ENCODE peak calls at places on chromosomes 12 and 14, in eight cellular contexts. D, C, L, O, E, H, G and Z are unnamed samples.

GRCh38 chr12:106106892-106107291 is 31.9 kb downstream of the NUAK1 start:
- DNase-seq in G (no peak), C (no peak), H (no peak), L (no peak), D (no peak), O (no peak), E (no peak), Z (no peak)

GRCh38 chr14:72962829-72963312 is 36.6 kb downstream of the DCAF4 start:
- DNase-seq in O (peak; percentile 48), L (no peak), G (no peak), C (no peak), E (no peak), H (no peak), D (no peak), Z (peak; percentile 92)

GRCh38 chr12:116525418-116526001 is 33.7 kb upstream of the MAP1LC3B2 start:
- DNase-seq in O (no peak), C (peak; percentile 83), G (peak; percentile 80), E (peak; percentile 86), D (no peak), H (no peak), L (peak; percentile 92), Z (peak; percentile 80)

GRCh38 chr12:94650143-94651056 is at the start of gene TMCC3:
- DNase-seq in L (peak; percentile 67), D (no peak), G (peak; percentile 63), H (peak; percentile 93), O (no peak), E (no peak), C (peak; percentile 65), Z (no peak)

GRCh38 chr12:3882896-3883564 is 9.8 kb upstream of the PARP11 start:
- DNase-seq in O (peak; percentile 29), G (no peak), E (no peak), D (no peak), H (no peak), L (no peak), C (no peak), Z (peak; percentile 4)

GRCh38 chr12:67096533-67097318 is 172.4 kb upstream of the CAND1 start:
- DNase-seq in L (no peak), D (no peak), O (no peak), G (no peak), C (no peak), E (no peak), H (no peak), Z (no peak)

GRCh38 chr12:121110211-121110940 is 22.3 kb upstream of the P2RX7 start:
- DNase-seq in O (peak; percentile 60), E (peak; percentile 28), L (peak; percentile 74), C (no peak), G (peak; percentile 72), H (no peak), D (peak; percentile 78), Z (peak; percentile 56)

GRCh38 chr14:95341115-95341514 is 21.4 kb upstream of the CLMN start:
- DNase-seq in D (no peak), L (no peak), E (no peak), G (no peak), H (no peak), C (no peak), O (no peak), Z (no peak)

GRCh38 chr14:26719514-26719913 is 121.7 kb upstream of the NOVA1 start:
- DNase-seq in E (no peak), H (no peak), G (no peak), C (no peak), O (peak; percentile 34), D (no peak), L (no peak), Z (no peak)

GRCh38 chr14:90788031-90788430 is 28.2 kb downstream of the TTC7B start:
- DNase-seq in C (no peak), G (no peak), O (peak; percentile 20), L (peak; percentile 66), E (no peak), H (no peak), D (no peak), Z (no peak)

GRCh38 chr12:96301732-96302131 is 98.5 kb downstream of the CDK17 start:
- DNase-seq in G (no peak), D (no peak), L (no peak), H (no peak), O (no peak), C (no peak), E (no peak), Z (no peak)

GRCh38 chr12:6091786-6092566 is 32.5 kb downstream of the VWF start:
- DNase-seq in E (no peak), L (peak; percentile 55), G (no peak), O (no peak), D (no peak), H (no peak), C (peak; percentile 45), Z (no peak)

GRCh38 chr14:54475187-54475881 is 13.4 kb downstream of the GMFB start:
- DNase-seq in C (no peak), G (no peak), L (no peak), O (no peak), D (no peak), H (no peak), E (no peak), Z (no peak)

GRCh38 chr14:34347683-34348082 is 114.4 kb downstream of the SPTSSA start:
- DNase-seq in O (peak; percentile 56), L (no peak), E (no peak), C (no peak), G (no peak), H (no peak), D (peak; percentile 44), Z (no peak)

GRCh38 chr14:85960781-85961180 is 430.8 kb downstream of the FLRT2 start:
- DNase-seq in L (no peak), C (no peak), G (no peak), D (no peak), O (no peak), E (no peak), H (no peak), Z (no peak)

GRCh38 chr14:90452366-90452765 is 55.5 kb downstream of the CALM1 start:
- DNase-seq in H (no peak), G (no peak), L (no peak), D (no peak), C (no peak), E (no peak), O (no peak), Z (no peak)

GRCh38 chr14:65411656-65412188 is 808 bp upstream of the FUT8 start:
- DNase-seq in L (peak; percentile 96), D (no peak), E (peak; percentile 88), H (peak; percentile 97), C (peak; percentile 95), G (peak; percentile 94), O (peak; percentile 86), Z (peak; percentile 83)

GRCh38 chr14:74501135-74501614 is 7.6 kb downstream of the ISCA2 start:
- DNase-seq in D (no peak), L (peak; percentile 92), C (no peak), E (peak; percentile 87), G (peak; percentile 70), H (peak; percentile 53), O (peak; percentile 52), Z (no peak)
- TF ChIP-seq POLR2AphosphoS5 in D (no peak), L (no peak), C (no peak), E (peak; percentile 19), G (no peak), H (no peak), O (no peak), Z (no peak)

DNA sequence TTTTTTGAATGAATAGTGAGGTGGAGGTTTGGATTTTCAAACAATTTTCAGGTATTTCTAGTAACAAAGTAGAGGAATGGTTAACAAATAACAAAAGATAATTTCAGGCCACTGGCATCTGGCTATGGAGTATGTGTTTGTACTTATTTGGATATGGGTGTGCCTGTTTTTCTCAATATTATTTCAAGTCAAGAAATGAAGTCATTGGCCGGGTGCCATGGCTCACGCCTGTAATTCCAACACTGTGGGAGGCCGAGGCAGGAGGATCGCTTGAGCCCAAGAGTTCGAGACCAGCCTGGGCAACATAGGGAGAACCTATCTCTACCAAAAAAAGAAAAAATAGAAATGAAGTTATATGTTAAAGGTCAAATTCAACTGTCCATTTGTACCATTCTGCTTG is 13.9 kb downstream of the SLC35E3 start:
- DNase-seq in H (no peak), D (no peak), L (no peak), O (no peak), C (peak; percentile 68), G (no peak), E (no peak), Z (no peak)
- H3K36me3 ChIP-seq in H (peaks cover 44% of the 10 kb centered on the region), D (no peaks in the 10 kb centered on the region), L (peaks cover 7% of the 10 kb centered on the region), O (peaks cover 5% of the 10 kb centered on the region), C (peaks cover 59% of the 10 kb centered on the region), G (peaks cover 14% of the 10 kb centered on the region), E (no peaks in the 10 kb centered on the region), Z (peaks cover 7% of the 10 kb centered on the region)

GRCh38 chr14:106811167-106811566 is 1284.8 kb downstream of the TMEM121 start:
- DNase-seq in C (no peak), E (no peak), H (no peak), D (no peak), L (no peak), O (no peak), G (no peak), Z (no peak)

GRCh38 chr14:106809615-106810014 is 1283.2 kb downstream of the TMEM121 start:
- DNase-seq in G (no peak), O (no peak), L (no peak), D (no peak), C (no peak), E (no peak), H (no peak), Z (no peak)

GRCh38 chr14:106808907-106809306 is 1282.5 kb downstream of the TMEM121 start:
- DNase-seq in L (no peak), G (no peak), D (no peak), C (no peak), E (no peak), H (no peak), O (no peak), Z (no peak)

GRCh38 chr14:106813477-106813823 is 1287.1 kb downstream of the TMEM121 start:
- DNase-seq in L (no peak), E (no peak), H (no peak), O (no peak), G (no peak), D (no peak), C (no peak), Z (no peak)

GRCh38 chr14:106812788-106813476 is 1286.5 kb downstream of the TMEM121 start:
- DNase-seq in L (no peak), E (no peak), C (no peak), D (no peak), O (no peak), G (no peak), H (peak; percentile 77), Z (no peak)
- TF ChIP-seq POLR2AphosphoS5 in L (no peak), E (no peak), C (no peak), D (no peak), O (no peak), G (no peak), H (no peak), Z (no peak)

DNA sequence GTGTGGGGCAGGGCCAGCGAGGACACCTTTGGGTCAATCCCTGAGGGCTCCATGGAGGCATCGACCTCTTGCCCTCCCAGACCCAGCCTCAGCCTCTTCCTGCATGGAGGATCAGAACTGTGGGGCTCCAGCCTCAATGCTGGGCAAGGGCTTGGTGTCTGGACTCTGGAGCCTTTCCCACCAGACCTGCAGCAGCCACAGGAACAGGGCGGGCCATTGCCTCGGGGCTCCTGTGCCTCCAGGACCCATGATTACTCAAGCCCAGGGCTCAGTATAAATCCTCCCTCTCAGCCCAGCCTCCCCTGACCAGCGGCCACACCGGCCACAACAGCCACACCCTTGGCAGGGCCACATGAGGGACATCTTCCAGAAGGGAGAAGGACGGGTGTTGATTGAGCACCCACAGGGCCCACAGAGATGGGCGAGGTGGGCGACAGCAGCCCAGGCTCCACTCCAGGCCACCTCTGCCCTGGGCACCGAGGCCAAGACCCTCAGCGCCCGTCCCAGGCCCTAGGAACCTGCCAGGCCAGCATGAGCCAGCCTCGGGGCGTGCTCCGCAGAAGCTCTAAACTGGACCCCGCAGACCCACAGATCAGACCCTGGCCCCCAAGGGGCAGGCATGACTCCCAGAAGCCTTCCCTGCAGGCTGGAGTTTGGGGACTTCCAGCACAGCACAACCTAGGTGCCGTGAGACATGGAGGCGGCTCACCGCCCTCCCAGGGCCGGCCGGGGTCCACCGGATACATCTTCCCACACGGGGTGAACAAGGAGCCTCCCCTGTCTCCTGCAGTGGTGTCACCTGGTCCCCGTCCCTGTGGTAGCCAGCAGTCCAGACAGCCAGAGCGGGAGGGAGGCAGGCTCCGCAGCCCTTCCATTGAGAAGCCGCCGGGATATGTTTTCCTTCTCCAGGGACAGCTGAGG is 25.1 kb downstream of the NCOR2 start:
- DNase-seq in H (peak; percentile 81), D (no peak), C (peak; percentile 67), O (no peak), L (no peak), G (no peak), E (no peak), Z (no peak)
- H3K36me3 ChIP-seq in H (no peaks in the 10 kb centered on the region), D (peaks cover 4% of the 10 kb centered on the region), C (no peaks in the 10 kb centered on the region), O (no peaks in the 10 kb centered on the region), L (no peaks in the 10 kb centered on the region), G (no peaks in the 10 kb centered on the region), E (no peaks in the 10 kb centered on the region), Z (no peaks in the 10 kb centered on the region)